ENCODE peak calls at places on chromosomes 6 and 20, in eight cellular contexts. D, T, Y, S, K, A, J and H are unnamed samples.

GRCh38 chr6:37058084-37058586 is 52.7 kb downstream of the FGD2 start:
- DNase-seq in K (peak; percentile 29), S (no peak), T (peak; percentile 22), D (no peak), A (no peak), J (no peak), Y (no peak), H (no peak)

GRCh38 chr6:100088009-100088408 is 94.0 kb upstream of the MCHR2 start:
- DNase-seq in A (no peak), T (peak; percentile 31), K (peak; percentile 34), D (no peak), J (no peak), S (no peak), Y (peak; percentile 29), H (no peak)

GRCh38 chr20:3819413-3820047 is 817 bp upstream of the AP5S1 start:
- DNase-seq in Y (no peak), K (no peak), S (no peak), A (no peak), D (no peak), J (peak; percentile 45), T (no peak), H (no peak)

GRCh38 chr20:53901697-53902096 is 168.7 kb downstream of the BCAS1 start:
- DNase-seq in D (no peak), S (no peak), A (no peak), Y (no peak), K (no peak), T (no peak), J (no peak), H (no peak)

GRCh38 chr6:107459283-107460073 is at the start of gene PDSS2:
- DNase-seq in K (peak; percentile 97), A (peak; percentile 97), J (peak; percentile 100), S (peak; percentile 98), Y (peak; percentile 93), T (peak; percentile 97), D (peak; percentile 99), H (peak; percentile 95)

GRCh38 chr6:150169609-150170008 is 26.8 kb downstream of the PPP1R14C start:
- DNase-seq in D (no peak), J (no peak), A (no peak), S (peak; percentile 23), K (peak; percentile 83), Y (no peak), T (peak; percentile 55), H (peak; percentile 13)

GRCh38 chr6:157046776-157047175 is 269.6 kb downstream of the ARID1B start:
- DNase-seq in T (no peak), A (no peak), D (no peak), K (no peak), Y (no peak), J (no peak), S (no peak), H (no peak)

GRCh38 chr20:3543901-3544507 is 73.2 kb downstream of the ATRN start:
- DNase-seq in T (no peak), Y (no peak), J (no peak), A (no peak), S (no peak), D (no peak), K (peak; percentile 92), H (no peak)

GRCh38 chr6:31083742-31084354 is 28.5 kb downstream of the C6orf15 start:
- DNase-seq in J (peak; percentile 36), Y (peak; percentile 70), T (peak; percentile 76), S (peak; percentile 56), K (no peak), D (peak; percentile 86), A (no peak), H (peak; percentile 46)

GRCh38 chr20:62631336-62632317 is 10.7 kb upstream of the SLCO4A1 start:
- DNase-seq in D (no peak), K (no peak), A (no peak), Y (no peak), T (no peak), J (no peak), S (no peak), H (no peak)

GRCh38 chr20:17896247-17896723 is 72.3 kb downstream of the SNX5 start:
- DNase-seq in A (no peak), T (no peak), Y (no peak), D (no peak), J (no peak), S (no peak), K (no peak), H (no peak)

GRCh38 chr6:36916159-36916558 is 30.4 kb downstream of the C6orf89 start:
- DNase-seq in T (no peak), K (no peak), A (no peak), Y (no peak), S (no peak), J (no peak), D (no peak), H (no peak)

GRCh38 chr6:3139090-3139903 is 18.0 kb downstream of the TUBB2A start:
- DNase-seq in T (peak; percentile 34), D (no peak), J (peak; percentile 74), Y (no peak), A (no peak), K (peak; percentile 79), S (no peak), H (peak; percentile 83)

GRCh38 chr20:6956574-6956973 is 189.1 kb downstream of the BMP2 start:
- DNase-seq in A (no peak), J (no peak), D (no peak), T (no peak), Y (no peak), K (peak; percentile 49), S (no peak), H (no peak)

GRCh38 chr6:6696867-6697531 is 108.5 kb downstream of the LY86 start:
- DNase-seq in Y (peak; percentile 46), S (peak; percentile 58), A (no peak), D (peak; percentile 84), K (peak; percentile 16), T (peak; percentile 70), J (peak; percentile 87), H (peak; percentile 39)

GRCh38 chr20:57594092-57594911 is 25.9 kb downstream of the ZBP1 start:
- DNase-seq in J (peak; percentile 77), K (peak; percentile 77), S (peak; percentile 66), D (peak; percentile 34), A (peak; percentile 34), T (peak; percentile 43), Y (peak; percentile 73), H (peak; percentile 13)

GRCh38 chr6:155381856-155382690 is 67.8 kb upstream of the TFB1M start:
- DNase-seq in Y (peak; percentile 23), S (no peak), D (peak; percentile 70), K (no peak), T (peak; percentile 33), A (no peak), J (no peak), H (no peak)

GRCh38 chr6:747006-747405 is 54.1 kb upstream of the EXOC2 start:
- DNase-seq in K (no peak), T (no peak), D (no peak), J (no peak), S (no peak), A (no peak), Y (no peak), H (peak; percentile 36)

GRCh38 chr6:85006362-85006761 is 242.0 kb upstream of the TBX18 start:
- DNase-seq in Y (no peak), K (no peak), A (no peak), T (no peak), S (no peak), J (no peak), D (peak; percentile 18), H (no peak)

GRCh38 chr20:56360899-56361199 is 2.1 kb downstream of the FAM210B start:
- DNase-seq in A (no peak), Y (no peak), J (no peak), T (no peak), K (no peak), S (no peak), D (no peak), H (no peak)

GRCh38 chr20:33545763-33546162 is 55.9 kb downstream of the CBFA2T2 start:
- DNase-seq in K (no peak), A (no peak), Y (no peak), T (no peak), D (no peak), J (no peak), S (no peak), H (no peak)

GRCh38 chr6:78917788-78918187 is 50.4 kb downstream of the IRAK1BP1 start:
- DNase-seq in J (no peak), D (no peak), Y (no peak), K (no peak), S (no peak), T (no peak), A (no peak), H (no peak)

GRCh38 chr6:134517145-134517658 is 199.3 kb upstream of the SGK1 start:
- DNase-seq in A (no peak), J (peak; percentile 18), S (no peak), D (peak; percentile 74), Y (peak; percentile 60), T (peak; percentile 98), K (peak; percentile 65), H (no peak)

GRCh38 chr6:169667716-169668115 is 34.1 kb downstream of the WDR27 start:
- DNase-seq in D (no peak), A (no peak), T (no peak), K (no peak), Y (no peak), J (no peak), S (no peak), H (no peak)

GRCh38 chr20:38115205-38115604 is 49.9 kb downstream of the TGM2 start:
- DNase-seq in S (no peak), J (no peak), T (no peak), K (no peak), A (no peak), D (no peak), Y (no peak), H (no peak)

GRCh38 chr6:36129889-36130671 is at the start of gene MAPK13:
- DNase-seq in Y (no peak), S (peak; percentile 47), K (peak; percentile 66), J (peak; percentile 74), D (peak; percentile 19), A (no peak), T (peak; percentile 46), H (no peak)

GRCh38 chr6:27867941-27868705 is 44.1 kb downstream of the OR2B2 start:
- DNase-seq in D (peak; percentile 56), Y (no peak), T (no peak), J (no peak), A (no peak), S (no peak), K (no peak), H (peak; percentile 61)

GRCh38 chr20:4052554-4052953 is 37.2 kb upstream of the RNF24 start:
- DNase-seq in K (no peak), Y (no peak), T (no peak), S (no peak), J (no peak), A (no peak), D (no peak), H (no peak)

GRCh38 chr6:16591681-16592549 is 169.3 kb downstream of the ATXN1 start:
- DNase-seq in D (no peak), T (no peak), J (no peak), K (no peak), Y (no peak), A (peak; percentile 11), S (peak; percentile 23), H (no peak)

GRCh38 chr6:21444861-21445260 is 148.7 kb upstream of the SOX4 start:
- DNase-seq in Y (no peak), J (no peak), D (no peak), A (no peak), K (no peak), T (no peak), S (no peak), H (no peak)

GRCh38 chr6:126481319-126481718 is 141.4 kb downstream of the CENPW start:
- DNase-seq in Y (no peak), A (no peak), D (no peak), J (no peak), K (no peak), T (no peak), S (no peak), H (no peak)

GRCh38 chr6:15404700-15404980 is 158.8 kb downstream of the JARID2 start:
- DNase-seq in A (no peak), T (no peak), S (no peak), J (no peak), Y (no peak), D (no peak), K (no peak), H (no peak)

GRCh38 chr6:50850223-50850751 is 31.6 kb downstream of the TFAP2B start:
- DNase-seq in Y (no peak), T (no peak), K (no peak), A (no peak), S (no peak), J (no peak), D (peak; percentile 73), H (peak; percentile 16)

GRCh38 chr20:5945963-5946362 is 4.4 kb downstream of the TRMT6 start:
- DNase-seq in J (no peak), K (peak; percentile 81), A (no peak), S (no peak), Y (no peak), D (no peak), T (peak; percentile 23), H (peak; percentile 21)